ENCODE peak calls at places on chromosomes 4 and X, in nine cellular contexts. T is GM03348; U is naive thymus-derived CD8-positive, alpha-beta T cell; E is sciatic nerve; N is stimulated activated CD8-positive, alpha-beta memory T cell treated with anti-CD3 and anti-CD28 coated beads, Interleukin-12 subunit alpha, Interleukin-12 subunit beta, amount 100 ng/mL, for 1 hour; G is tibial nerve; Z is lower leg skin; I is activated CD8-positive, alpha-beta T cell treated with anti-CD3 and anti-CD28 coated beads for 36 hours; K is ELR. F is an unnamed sample.

GRCh38 chr4:176794151-176794550 is 1.4 kb upstream of the VEGFC start:
- DNase-seq in G (no peak), T (peak; percentile 72), N (no peak), I (no peak), U (no peak), E (no peak), K (peak; percentile 96), Z (no peak), F (peak; percentile 71)

GRCh38 chrX:150018931-150019331 is 80.6 kb upstream of the EOLA2 start:
- DNase-seq in E (no peak), I (no peak), Z (no peak), K (no peak), N (no peak), U (no peak), T (peak; percentile 8), G (no peak), F (no peak)

GRCh38 chr4:119197772-119198212 is 14.7 kb upstream of the USP53 start:
- DNase-seq in Z (no peak), U (no peak), E (no peak), G (no peak), N (no peak), T (no peak), I (no peak), K (no peak), F (no peak)

GRCh38 chrX:126836195-126836594 is 16.7 kb downstream of the PRR32 start:
- DNase-seq in T (no peak), G (no peak), E (no peak), Z (no peak), U (no peak), K (no peak), N (no peak), I (no peak), F (no peak)

GRCh38 chrX:70247252-70247651 is 12.8 kb downstream of the P2RY4 start:
- DNase-seq in T (no peak), Z (no peak), N (no peak), I (no peak), U (no peak), K (no peak), E (no peak), G (no peak), F (no peak)

GRCh38 chr4:1549638-1550035 is 134.5 kb downstream of the FAM53A start:
- DNase-seq in U (no peak), T (no peak), G (no peak), K (no peak), I (no peak), E (no peak), Z (no peak), N (no peak), F (no peak)

GRCh38 chr4:109072595-109072994 is 229.9 kb downstream of the COL25A1 start:
- DNase-seq in E (no peak), K (peak; percentile 28), I (no peak), U (no peak), Z (no peak), N (no peak), T (peak; percentile 70), G (peak; percentile 89), F (no peak)

GRCh38 chrX:13659057-13659456 is 6.1 kb downstream of the TCEANC start:
- DNase-seq in N (no peak), K (peak; percentile 73), U (no peak), Z (no peak), I (no peak), G (no peak), T (peak; percentile 10), E (no peak), F (no peak)

GRCh38 chr4:75180217-75180616 is 247.3 kb downstream of the PARM1 start:
- DNase-seq in T (no peak), G (no peak), E (no peak), U (no peak), Z (no peak), K (peak; percentile 6), N (no peak), I (no peak), F (no peak)

GRCh38 chr4:28557755-28558154 is 1697.1 kb downstream of the STIM2 start:
- DNase-seq in Z (no peak), N (no peak), I (no peak), E (no peak), U (no peak), T (peak; percentile 49), K (peak; percentile 83), G (no peak), F (no peak)

GRCh38 chr4:19850909-19851308 is 400.8 kb upstream of the SLIT2 start:
- DNase-seq in G (no peak), T (peak; percentile 22), N (no peak), E (no peak), U (no peak), I (no peak), K (peak; percentile 96), Z (no peak), F (no peak)

GRCh38 chr4:33577798-33578197 is 2666.5 kb downstream of the ARAP2 start:
- DNase-seq in T (no peak), Z (no peak), G (no peak), I (no peak), U (no peak), K (no peak), N (no peak), E (no peak), F (no peak)

GRCh38 chr4:2745981-2746806 is 9.9 kb downstream of the TNIP2 start:
- DNase-seq in U (no peak), Z (no peak), K (peak; percentile 90), T (peak; percentile 56), I (peak; percentile 99), G (no peak), E (no peak), N (peak; percentile 69), F (no peak)

GRCh38 chr4:122000849-122001248 is 49.0 kb upstream of the TRPC3 start:
- DNase-seq in I (no peak), T (no peak), G (no peak), E (no peak), N (no peak), K (no peak), Z (no peak), U (no peak), F (no peak)

GRCh38 chrX:53442322-53442631 is 8.1 kb upstream of the HSD17B10 start:
- DNase-seq in E (no peak), T (no peak), I (no peak), Z (no peak), N (no peak), U (no peak), K (no peak), G (no peak), F (no peak)

GRCh38 chr4:38160487-38161207 is 200.4 kb downstream of the PTTG2 start:
- DNase-seq in T (peak; percentile 87), N (peak; percentile 15), K (peak; percentile 97), I (peak; percentile 68), U (no peak), E (no peak), G (peak; percentile 73), Z (no peak), F (peak; percentile 86)

GRCh38 chr4:105548483-105548882 is 3.9 kb upstream of the ARHGEF38 start:
- DNase-seq in N (no peak), K (peak; percentile 72), T (no peak), U (no peak), I (no peak), G (no peak), Z (no peak), E (no peak), F (no peak)

GRCh38 chrX:13428055-13428786 is 108.4 kb upstream of the ATXN3L start:
- DNase-seq in T (peak; percentile 51), I (peak; percentile 67), U (no peak), E (no peak), G (no peak), Z (no peak), K (peak; percentile 82), N (no peak), F (peak; percentile 36)

GRCh38 chr4:184100297-184100885 is 117.3 kb downstream of the ENPP6 start:
- DNase-seq in K (peak; percentile 9), N (no peak), Z (peak; percentile 80), T (peak; percentile 56), E (no peak), G (no peak), I (peak; percentile 60), U (peak; percentile 21), F (no peak)

GRCh38 chr4:15186149-15186548 is 183.9 kb downstream of the CPEB2 start:
- DNase-seq in I (no peak), K (no peak), E (peak; percentile 59), U (no peak), Z (no peak), N (no peak), G (no peak), T (no peak), F (no peak)

GRCh38 chr4:25078523-25078922 is 47.8 kb upstream of the LGI2 start:
- DNase-seq in I (no peak), U (no peak), N (no peak), T (no peak), E (no peak), K (no peak), Z (no peak), G (no peak), F (no peak)

GRCh38 chr4:69642961-69643360 is 3.5 kb upstream of the UGT2A2 start:
- DNase-seq in G (no peak), I (no peak), Z (no peak), U (no peak), T (no peak), K (no peak), N (no peak), E (no peak), F (no peak)

GRCh38 chrX:119516157-119516702 is 48.0 kb downstream of the SLC25A5 start:
- DNase-seq in E (no peak), T (peak; percentile 73), K (peak; percentile 75), U (no peak), I (peak; percentile 46), Z (no peak), G (peak; percentile 20), N (peak; percentile 11), F (peak; percentile 15)

GRCh38 chr4:73620115-73620792 is at the start of gene RASSF6:
- DNase-seq in G (no peak), E (no peak), I (peak; percentile 20), N (no peak), K (peak; percentile 18), U (peak; percentile 7), Z (no peak), T (no peak), F (no peak)

GRCh38 chr4:93719552-93719951 is 109.0 kb upstream of the ATOH1 start:
- DNase-seq in U (no peak), E (no peak), K (no peak), T (no peak), N (no peak), G (no peak), Z (no peak), I (no peak), F (no peak)

GRCh38 chrX:103552236-103552635 is 32.9 kb upstream of the RAB40A start:
- DNase-seq in U (no peak), T (no peak), K (no peak), E (no peak), I (no peak), Z (no peak), G (no peak), N (no peak), F (no peak)

GRCh38 chrX:10156199-10157031 is at the start of gene CLCN4:
- DNase-seq in G (peak; percentile 13), N (no peak), U (no peak), K (no peak), E (no peak), Z (no peak), T (peak; percentile 73), I (peak; percentile 6), F (no peak)

GRCh38 chr4:13313856-13314255 is 170.3 kb downstream of the RAB28 start:
- DNase-seq in U (no peak), Z (no peak), T (no peak), G (no peak), I (no peak), E (no peak), N (no peak), K (no peak), F (no peak)

GRCh38 chr4:155307731-155308277 is 69.0 kb downstream of the MAP9 start:
- DNase-seq in E (no peak), U (no peak), Z (no peak), T (no peak), N (no peak), I (no peak), G (no peak), K (no peak), F (no peak)